ENCODE peak calls at places on chromosomes 4 and X, in seven cellular contexts. M is lower leg skin, W is astrocyte, H is AG09319, Y is mammary epithelial cell, G is prostate gland, Q is Caco-2. Z is an unnamed sample.

GRCh38 chr4:39655866-39656265 is 17.2 kb upstream of the SMIM14 start:
- DNase-seq in M (peak), W (no peak), H (peak), Y (peak), G (peak), Q (no peak), Z (peak)

GRCh38 chr4:105520819-105521790 is 31.3 kb upstream of the ARHGEF38 start:
- DNase-seq in M (no peak), W (peak), H (no peak), Y (peak), G (peak), Q (no peak), Z (peak)

GRCh38 chr4:53854991-53855885 is 209.2 kb downstream of the CHIC2 start:
- DNase-seq in M (no peak), W (peak), H (peak), Y (peak), G (no peak), Q (no peak), Z (peak)

GRCh38 chr4:186500721-186501304 is 54.6 kb downstream of the MTNR1A start:
- DNase-seq in M (no peak), W (no peak), H (no peak), Y (no peak), G (no peak), Q (no peak), Z (no peak)

GRCh38 chr4:102687982-102688433 is 72.8 kb downstream of the MANBA start:
- DNase-seq in M (no peak), W (no peak), H (no peak), Y (no peak), G (no peak), Q (no peak), Z (peak)

GRCh38 chrX:115561605-115562491 is 874 bp downstream of the PLS3 start:
- DNase-seq in M (peak), W (no peak), H (no peak), Y (peak), G (peak), Q (peak), Z (peak)

GRCh38 chr4:188372051-188372450 is 232.8 kb downstream of the TRIML1 start:
- DNase-seq in M (no peak), W (no peak), H (peak), Y (peak), G (no peak), Q (no peak), Z (peak)

GRCh38 chr4:62408467-62408866 is 1208.3 kb downstream of the ADGRL3 start:
- DNase-seq in M (no peak), W (no peak), H (no peak), Y (no peak), G (no peak), Q (no peak), Z (no peak)

GRCh38 chr4:7335363-7336066 is 99.2 kb downstream of the PSAPL1 start:
- DNase-seq in M (no peak), W (no peak), H (no peak), Y (peak), G (peak), Q (peak), Z (no peak)

DNA sequence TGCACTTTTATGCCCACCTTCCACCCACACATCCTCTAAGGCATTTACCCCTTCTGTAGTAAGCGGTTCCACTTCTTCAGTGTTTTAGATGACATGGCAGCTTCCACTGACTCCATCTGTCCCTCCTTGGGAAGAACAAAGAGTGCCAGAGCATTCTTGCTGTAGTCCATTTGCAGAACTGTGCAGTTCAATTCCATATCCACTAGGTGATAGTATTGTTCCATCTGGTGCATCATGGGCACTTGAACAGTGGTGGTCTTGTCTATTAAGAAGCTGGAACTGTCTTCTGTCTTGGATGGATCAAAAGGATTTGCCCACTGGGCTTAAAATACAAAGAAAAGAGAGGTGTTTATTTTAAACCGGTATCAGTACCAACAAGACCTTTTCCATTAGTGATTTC is 3.5 kb downstream of the SERPINA7 start:
- DNase-seq in M (no peak), W (no peak), H (no peak), Y (no peak), G (no peak), Q (no peak), Z (no peak)
- TF ChIP-seq CTCF in M (no peak), W (peak), H (no peak), Y (peak), G (no peak), Q (peak), Z (peak)

GRCh38 chr4:123125477-123125876 is 203.1 kb upstream of the NUDT6 start:
- DNase-seq in M (no peak), W (no peak), H (no peak), Y (no peak), G (no peak), Q (no peak), Z (no peak)

GRCh38 chr4:123121241-123121907 is 199.0 kb upstream of the NUDT6 start:
- DNase-seq in M (no peak), W (peak), H (no peak), Y (peak), G (no peak), Q (no peak), Z (peak)

GRCh38 chr4:123127865-123128264 is 205.5 kb upstream of the NUDT6 start:
- DNase-seq in M (no peak), W (peak), H (no peak), Y (peak), G (no peak), Q (no peak), Z (no peak)

DNA sequence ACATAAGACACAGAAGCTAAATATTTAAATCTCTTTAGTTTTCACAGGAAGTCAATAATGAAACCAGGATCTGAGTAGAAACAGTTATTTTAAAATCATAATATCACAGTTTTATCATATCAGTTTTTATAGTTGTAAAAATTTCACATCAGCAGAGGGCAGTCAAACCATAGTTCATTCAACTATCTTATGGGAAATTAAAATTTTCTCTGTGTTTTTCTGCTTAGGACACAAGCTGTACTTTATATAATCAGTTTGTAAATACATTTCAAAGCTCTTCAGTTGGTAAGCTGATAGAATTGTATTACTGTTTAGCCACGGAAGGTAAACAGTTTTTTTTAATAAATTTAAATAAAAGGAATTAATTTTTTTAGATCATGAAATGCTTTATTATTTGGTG is 204.8 kb upstream of the NUDT6 start:
- DNase-seq in M (no peak), W (no peak), H (no peak), Y (peak), G (no peak), Q (no peak), Z (peak)
- TF ChIP-seq CTCF in M (no peak), W (no peak), H (peak), Y (peak), G (peak), Q (no peak), Z (no peak)

GRCh38 chr4:97153042-97153441 is 990.2 kb downstream of the STPG2 start:
- DNase-seq in M (no peak), W (no peak), H (no peak), Y (peak), G (no peak), Q (no peak), Z (no peak)
- TF ChIP-seq CTCF in M (no peak), W (peak), H (no peak), Y (peak), G (no peak), Q (peak), Z (no peak)

GRCh38 chrX:155867821-155868220 is 13.3 kb upstream of the VAMP7 start:
- DNase-seq in M (no peak), W (no peak), H (no peak), Y (no peak), G (no peak), Q (no peak), Z (no peak)

GRCh38 chrX:155865193-155865592 is 16.0 kb upstream of the VAMP7 start:
- DNase-seq in M (no peak), W (no peak), H (no peak), Y (no peak), G (no peak), Q (no peak), Z (no peak)

DNA sequence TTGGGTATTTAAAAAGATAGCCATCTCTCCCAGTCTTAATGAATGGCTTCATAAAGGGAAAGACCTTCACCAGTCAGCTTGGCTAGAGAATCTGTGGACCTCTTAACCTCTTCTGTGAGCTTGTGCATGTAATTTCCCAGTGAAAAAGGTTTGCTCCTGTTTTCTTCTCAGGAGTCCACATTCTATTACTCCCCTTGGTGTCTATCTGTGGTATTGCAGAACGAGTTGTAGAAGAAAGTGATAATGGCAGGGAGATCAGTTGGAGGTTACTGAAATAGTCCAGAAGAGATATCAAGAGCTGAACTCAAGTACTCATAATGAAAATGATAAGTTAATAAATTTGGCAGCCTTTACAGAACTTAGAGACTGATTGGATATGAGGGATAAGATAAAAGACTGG is 16.5 kb upstream of the VAMP7 start:
- DNase-seq in M (no peak), W (no peak), H (no peak), Y (no peak), G (no peak), Q (no peak), Z (peak)
- TF ChIP-seq CTCF in M (no peak), W (peak), H (no peak), Y (no peak), G (no peak), Q (no peak), Z (peak)

GRCh38 chrX:18619288-18619687 is 52.6 kb downstream of the RS1 start:
- DNase-seq in M (no peak), W (no peak), H (no peak), Y (no peak), G (no peak), Q (no peak), Z (no peak)

GRCh38 chrX:18616688-18617087 is 55.2 kb downstream of the RS1 start:
- DNase-seq in M (no peak), W (no peak), H (no peak), Y (no peak), G (no peak), Q (no peak), Z (no peak)

GRCh38 chrX:18617351-18617750 is 54.6 kb downstream of the RS1 start:
- DNase-seq in M (no peak), W (peak), H (no peak), Y (peak), G (no peak), Q (peak), Z (peak)

GRCh38 chrX:18613930-18614639 is 57.8 kb downstream of the RS1 start:
- DNase-seq in M (no peak), W (no peak), H (no peak), Y (no peak), G (no peak), Q (no peak), Z (no peak)
- TF ChIP-seq CTCF in M (no peak), W (no peak), H (no peak), Y (no peak), G (no peak), Q (no peak), Z (no peak)

GRCh38 chr4:67871867-67872266 is 11.9 kb downstream of the TMPRSS11D start:
- DNase-seq in M (no peak), W (peak), H (peak), Y (peak), G (no peak), Q (no peak), Z (peak)
- TF ChIP-seq CTCF in M (no peak), W (peak), H (peak), Y (peak), G (peak), Q (peak), Z (peak)

GRCh38 chrX:149198980-149199732 is 305.9 kb downstream of the IDS start:
- DNase-seq in M (no peak), W (no peak), H (no peak), Y (no peak), G (no peak), Q (no peak), Z (no peak)
- TF ChIP-seq CTCF in M (no peak), W (no peak), H (no peak), Y (no peak), G (no peak), Q (no peak), Z (no peak)

GRCh38 chr4:143515905-143516304 is 2.4 kb downstream of the SMARCA5 start:
- DNase-seq in M (no peak), W (no peak), H (no peak), Y (no peak), G (no peak), Q (no peak), Z (no peak)

GRCh38 chr4:143514432-143514831 is 930 bp downstream of the SMARCA5 start:
- DNase-seq in M (peak), W (peak), H (no peak), Y (peak), G (peak), Q (peak), Z (peak)

GRCh38 chr4:143512978-143513313 is 556 bp upstream of the SMARCA5 start:
- DNase-seq in M (no peak), W (peak), H (no peak), Y (no peak), G (no peak), Q (no peak), Z (no peak)

GRCh38 chr4:143511906-143512305 is 1.6 kb upstream of the SMARCA5 start:
- DNase-seq in M (no peak), W (no peak), H (no peak), Y (no peak), G (no peak), Q (no peak), Z (no peak)

GRCh38 chr4:143513314-143514211 is at the start of gene SMARCA5:
- DNase-seq in M (peak), W (peak), H (peak), Y (peak), G (peak), Q (peak), Z (peak)
- TF ChIP-seq CTCF in M (no peak), W (no peak), H (no peak), Y (no peak), G (no peak), Q (no peak), Z (no peak)

DNA sequence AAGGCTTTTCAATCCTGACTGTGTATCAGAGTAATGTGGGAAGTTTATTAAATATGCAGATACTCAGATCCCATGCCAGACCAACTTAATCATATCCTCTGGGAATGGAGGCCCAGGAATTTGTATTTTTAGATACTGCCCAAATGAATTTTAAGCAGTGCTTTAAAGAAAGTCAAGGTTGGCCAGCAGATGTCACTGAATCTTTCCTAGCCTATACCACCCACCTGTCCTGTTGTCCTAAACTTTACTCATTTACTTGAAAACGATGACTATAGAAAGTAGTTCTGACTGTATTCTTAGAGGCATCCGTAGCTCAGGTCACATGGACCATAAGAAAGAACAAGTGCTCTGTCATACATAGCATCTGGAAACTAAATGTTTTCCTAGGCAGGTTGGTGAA is 79.9 kb downstream of the AMOT start:
- DNase-seq in M (no peak), W (peak), H (no peak), Y (no peak), G (no peak), Q (no peak), Z (peak)
- TF ChIP-seq CTCF in M (no peak), W (no peak), H (no peak), Y (no peak), G (no peak), Q (no peak), Z (no peak)